ENCODE peak calls at places on chromosomes 5 and 9, in four cellular contexts. V is MM.1S, W is SK-N-SH, X is GM23338. M is an unnamed sample.

GRCh38 chr5:52963636-52964035 is 25.5 kb upstream of the ITGA2 start:
- DNase-seq in W (no peak), V (no peak), X (no peak), M (no peak)

GRCh38 chr9:79565245-79565644 is 6.5 kb upstream of the TLE4 start:
- DNase-seq in V (peak; percentile 84), W (no peak), X (no peak), M (no peak)

GRCh38 chr9:112169368-112169767 is 5.7 kb downstream of the SUSD1 start:
- DNase-seq in X (no peak), V (no peak), W (no peak), M (no peak)

GRCh38 chr5:11383506-11384095 is 520.6 kb downstream of the CTNND2 start:
- DNase-seq in X (no peak), W (no peak), V (no peak), M (no peak)

GRCh38 chr5:675876-676698 is 17.1 kb downstream of the TPPP start:
- DNase-seq in X (no peak), W (no peak), V (no peak), M (no peak)

GRCh38 chr5:162496080-162496808 is 428.7 kb downstream of the GABRG2 start:
- DNase-seq in V (peak; percentile 39), X (no peak), W (no peak), M (no peak)

GRCh38 chr5:14184725-14185124 is 41.6 kb downstream of the TRIO start:
- DNase-seq in X (no peak), W (no peak), V (no peak), M (no peak)

GRCh38 chr9:136031741-136032638 is 63.1 kb downstream of the NACC2 start:
- DNase-seq in X (no peak), V (no peak), W (peak; percentile 22), M (no peak)

GRCh38 chr5:122121782-122122465 is 7.4 kb upstream of the ZNF474 start:
- DNase-seq in V (no peak), X (no peak), W (no peak), M (no peak)

GRCh38 chr9:117375956-117376355 is 38.9 kb downstream of the ASTN2 start:
- DNase-seq in W (no peak), V (no peak), X (no peak), M (no peak)

GRCh38 chr5:142861011-142861410 is 90.8 kb downstream of the ARHGAP26 start:
- DNase-seq in W (no peak), X (no peak), V (no peak), M (no peak)

GRCh38 chr9:36793277-36793676 is 220.6 kb downstream of the MELK start:
- DNase-seq in W (peak; percentile 24), X (peak; percentile 63), V (peak; percentile 10), M (no peak)

GRCh38 chr5:135492319-135492626 is 40.1 kb upstream of the TIFAB start:
- DNase-seq in W (no peak), X (no peak), V (no peak), M (no peak)

GRCh38 chr5:131769337-131769736 is 27.5 kb downstream of the FNIP1 start:
- DNase-seq in W (no peak), V (no peak), X (no peak), M (no peak)

GRCh38 chr9:92292338-92293074 is 991 bp downstream of the IARS1 start:
- DNase-seq in X (no peak), W (peak; percentile 2), V (no peak), M (no peak)

GRCh38 chr9:122807271-122807900 is 7.5 kb downstream of the OR1K1 start:
- DNase-seq in V (no peak), W (no peak), X (no peak), M (no peak)

GRCh38 chr5:150624334-150625163 is 15.9 kb upstream of the SYNPO start:
- DNase-seq in X (peak; percentile 71), W (peak; percentile 91), V (no peak), M (peak; percentile 76)

GRCh38 chr5:73938938-73939320 is 312.9 kb downstream of the ARHGEF28 start:
- DNase-seq in X (no peak), V (no peak), W (no peak), M (no peak)

GRCh38 chr5:99058466-99058865 is 129.7 kb upstream of the CHD1 start:
- DNase-seq in V (no peak), W (no peak), X (no peak), M (no peak)

GRCh38 chr9:17776735-17777134 is 197.9 kb downstream of the SH3GL2 start:
- DNase-seq in W (no peak), V (no peak), X (no peak), M (no peak)

GRCh38 chr9:131764568-131764967 is 24.7 kb upstream of the RAPGEF1 start:
- DNase-seq in W (no peak), V (no peak), X (no peak), M (no peak)

GRCh38 chr9:69307446-69308216 is 17.4 kb upstream of the ENTREP1 start:
- DNase-seq in V (no peak), W (no peak), X (peak; percentile 91), M (peak; percentile 79)

GRCh38 chr9:6428940-6429889 is 16.2 kb downstream of the UHRF2 start:
- DNase-seq in X (no peak), V (peak; percentile 84), W (no peak), M (no peak)

GRCh38 chr5:1545126-1545797 is 21.5 kb upstream of the LPCAT1 start:
- DNase-seq in W (no peak), X (no peak), V (no peak), M (no peak)

GRCh38 chr5:96785271-96785670 is 22.5 kb downstream of the ERAP1 start:
- DNase-seq in W (no peak), V (no peak), X (no peak), M (no peak)

GRCh38 chr5:125142439-125142838 is 396.0 kb upstream of the ZNF608 start:
- DNase-seq in X (no peak), W (no peak), V (no peak), M (no peak)

GRCh38 chr9:108466238-108466637 is 389.5 kb downstream of the ACTL7B start:
- DNase-seq in X (no peak), V (no peak), W (no peak), M (no peak)

GRCh38 chr9:108467653-108468324 is 388.0 kb downstream of the ACTL7B start:
- DNase-seq in X (no peak), V (no peak), W (no peak), M (no peak)

GRCh38 chr9:108468364-108468763 is 387.4 kb downstream of the ACTL7B start:
- DNase-seq in W (peak; percentile 7), V (peak; percentile 37), X (peak; percentile 82), M (peak; percentile 48)

GRCh38 chr9:108473209-108474112 is 382.3 kb downstream of the ACTL7B start:
- DNase-seq in V (no peak), W (no peak), X (no peak), M (no peak)

GRCh38 chr9:108469654-108470053 is 386.1 kb downstream of the ACTL7B start:
- DNase-seq in V (no peak), W (no peak), X (no peak), M (no peak)
- H3F3A ChIP-seq in V (no peaks in the 10 kb centered on the region), W (peaks cover 17% of the 10 kb centered on the region), X (no peaks in the 10 kb centered on the region), M (no peaks in the 10 kb centered on the region)

GRCh38 chr5:179294891-179295777 is 50.1 kb downstream of the ADAMTS2 start:
- DNase-seq in V (no peak), X (no peak), W (peak; percentile 80), M (no peak)
- TF ChIP-seq EZH2phosphoT487 in V (no peak), X (no peak), W (no peak), M (no peak)

GRCh38 chr9:129884220-129885017 is 49.2 kb downstream of the USP20 start:
- DNase-seq in X (peak; percentile 97), V (peak; percentile 96), W (peak; percentile 93), M (peak; percentile 94)
- H3K4me3 ChIP-seq in X (peak overlapping the region; percentile 46), V (peak overlapping the region; percentile 65), W (peak overlapping the region; percentile 13), M (peak overlapping the region; percentile 13)

GRCh38 chr5:119309290-119309818 is 46.5 kb upstream of the TNFAIP8 start:
- DNase-seq in X (no peak), V (no peak), W (no peak), M (no peak)
- H3F3A ChIP-seq in X (no peaks in the 10 kb centered on the region), V (peaks cover 29% of the 10 kb centered on the region), W (peaks cover 7% of the 10 kb centered on the region), M (no peaks in the 10 kb centered on the region)

M was measured in neural progenitor cell.